ENCODE peak calls at places on chromosomes 5 and 9, in eight cellular contexts. M, V, A, P, N, K, E and F are unnamed samples.

GRCh38 chr5:109594217-109594616 is 95.5 kb upstream of the MAN2A1 start:
- DNase-seq in M (no peak), V (no peak), A (no peak), P (no peak), N (no peak), K (no peak), E (no peak), F (no peak)

GRCh38 chr5:25006734-25007133 is 362.0 kb upstream of the CDH10 start:
- DNase-seq in M (no peak), V (no peak), A (peak; percentile 64), P (peak; percentile 1), N (peak; percentile 84), K (no peak), E (peak; percentile 9), F (peak; percentile 11)

GRCh38 chr9:34380511-34381315 is 4.0 kb upstream of the MYORG start:
- DNase-seq in M (peak; percentile 96), V (peak; percentile 82), A (peak; percentile 44), P (peak; percentile 73), N (peak; percentile 52), K (peak; percentile 62), E (no peak), F (no peak)

GRCh38 chr9:126151031-126151670 is 175.5 kb upstream of the MVB12B start:
- DNase-seq in M (no peak), V (no peak), A (no peak), P (no peak), N (no peak), K (no peak), E (no peak), F (no peak)

GRCh38 chr9:12775963-12776774 is 1.3 kb downstream of the LURAP1L start:
- DNase-seq in M (peak; percentile 93), V (peak; percentile 56), A (peak; percentile 84), P (peak; percentile 93), N (peak; percentile 74), K (peak; percentile 89), E (peak; percentile 53), F (peak; percentile 81)

GRCh38 chr5:132821791-132822190 is 8.7 kb downstream of the SHROOM1 start:
- DNase-seq in M (no peak), V (no peak), A (peak; percentile 48), P (no peak), N (no peak), K (peak; percentile 87), E (no peak), F (no peak)

GRCh38 chr9:79763861-79764260 is 192.1 kb downstream of the TLE4 start:
- DNase-seq in M (no peak), V (no peak), A (no peak), P (peak; percentile 13), N (no peak), K (peak; percentile 17), E (no peak), F (no peak)

GRCh38 chr5:35198096-35198495 is 32.2 kb downstream of the PRLR start:
- DNase-seq in M (no peak), V (no peak), A (peak; percentile 51), P (peak; percentile 76), N (peak; percentile 67), K (peak; percentile 37), E (peak; percentile 22), F (no peak)

GRCh38 chr5:160011471-160011870 is 2.5 kb downstream of the TTC1 start:
- DNase-seq in M (no peak), V (no peak), A (no peak), P (no peak), N (no peak), K (no peak), E (no peak), F (no peak)

GRCh38 chr5:11719888-11720481 is 184.3 kb downstream of the CTNND2 start:
- DNase-seq in M (peak; percentile 92), V (peak; percentile 53), A (peak; percentile 32), P (no peak), N (peak; percentile 85), K (no peak), E (peak; percentile 18), F (peak; percentile 86)

GRCh38 chr5:56037531-56038010 is 42.8 kb upstream of the IL6ST start:
- DNase-seq in M (no peak), V (no peak), A (no peak), P (no peak), N (no peak), K (no peak), E (no peak), F (no peak)

GRCh38 chr5:115192098-115192497 is 22.4 kb upstream of the TRIM36 start:
- DNase-seq in M (no peak), V (no peak), A (no peak), P (no peak), N (no peak), K (no peak), E (no peak), F (no peak)

GRCh38 chr9:115691686-115692085 is 461.9 kb upstream of the PAPPA start:
- DNase-seq in M (no peak), V (no peak), A (peak; percentile 77), P (peak; percentile 77), N (peak; percentile 64), K (peak; percentile 90), E (peak; percentile 22), F (no peak)

GRCh38 chr5:14164764-14165163 is 21.6 kb downstream of the TRIO start:
- DNase-seq in M (peak; percentile 41), V (no peak), A (no peak), P (no peak), N (no peak), K (no peak), E (no peak), F (peak; percentile 55)

GRCh38 chr9:125850763-125851162 is 103.6 kb downstream of the PBX3 start:
- DNase-seq in M (no peak), V (no peak), A (no peak), P (peak; percentile 38), N (no peak), K (no peak), E (no peak), F (no peak)

GRCh38 chr5:54002183-54002770 is 308.1 kb downstream of the ARL15 start:
- DNase-seq in M (no peak), V (no peak), A (no peak), P (no peak), N (no peak), K (no peak), E (no peak), F (no peak)

GRCh38 chr5:142013734-142014495 is 1.1 kb upstream of the GNPDA1 start:
- DNase-seq in M (peak; percentile 49), V (no peak), A (peak; percentile 30), P (peak; percentile 59), N (peak; percentile 49), K (peak; percentile 57), E (no peak), F (peak; percentile 17)

GRCh38 chr9:20945269-20945668 is 86.2 kb downstream of the HACD4 start:
- DNase-seq in M (no peak), V (no peak), A (no peak), P (no peak), N (no peak), K (no peak), E (no peak), F (no peak)
- H3K4me3 ChIP-seq in M (no peak overlapping the region), V (no peak overlapping the region), A (no peak overlapping the region), P (no peak overlapping the region), N (no peak overlapping the region), K (no peak overlapping the region), E (no peak overlapping the region), F (no peak overlapping the region)

DNA sequence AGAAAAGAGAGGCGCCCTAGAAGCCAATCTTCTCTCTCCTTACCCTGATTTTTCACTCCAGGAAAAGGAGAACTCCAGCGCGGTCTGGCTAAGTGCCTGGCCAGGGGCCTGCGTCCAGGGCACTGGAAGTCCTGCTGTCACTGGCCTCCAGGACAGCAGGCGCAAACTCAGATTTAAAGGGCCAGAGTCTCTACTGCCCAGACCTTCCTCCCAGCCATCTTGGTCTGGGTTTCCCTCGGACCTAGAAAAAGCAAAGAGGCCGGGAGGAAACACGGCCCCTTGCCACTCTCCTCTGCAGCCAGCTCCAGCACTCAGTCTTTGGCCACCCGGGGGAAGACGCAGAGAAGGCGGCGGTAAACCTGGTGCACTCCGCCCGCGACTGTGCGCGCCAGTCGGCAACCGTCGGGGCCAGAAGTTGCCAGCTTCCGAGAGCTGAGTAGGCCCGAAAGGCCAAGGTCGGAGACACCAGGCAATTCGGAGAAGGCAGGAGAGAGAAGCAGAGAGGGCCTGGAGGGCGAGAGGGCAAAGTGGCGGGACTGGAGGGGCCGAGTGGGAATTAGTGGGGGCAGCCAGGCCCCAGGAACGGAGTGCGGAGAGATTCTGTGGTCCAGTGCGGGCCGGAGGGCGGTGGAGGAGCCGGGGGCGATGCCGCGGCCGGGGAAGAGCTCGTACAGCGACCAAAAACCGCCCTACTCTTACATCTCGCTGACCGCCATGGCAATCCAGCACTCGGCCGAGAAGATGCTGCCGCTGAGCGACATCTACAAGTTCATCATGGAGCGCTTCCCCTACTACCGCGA is at the start of gene FOXB2:
- DNase-seq in M (peak; percentile 72), V (no peak), A (no peak), P (no peak), N (no peak), K (no peak), E (no peak), F (no peak)
- H3K4me3 ChIP-seq in M (peak within 1 kb of the TSS; percentile 68), V (no peak within 1 kb of the TSS), A (no peak within 1 kb of the TSS), P (no peak within 1 kb of the TSS), N (no peak within 1 kb of the TSS), K (no peak within 1 kb of the TSS), E (peak within 1 kb of the TSS; percentile 9), F (peak within 1 kb of the TSS; percentile 33)

GRCh38 chr9:2730971-2731370 is 13.7 kb downstream of the KCNV2 start:
- DNase-seq in M (no peak), V (no peak), A (no peak), P (no peak), N (no peak), K (no peak), E (no peak), F (no peak)
- H3K4me3 ChIP-seq in M (no peak overlapping the region), V (no peak overlapping the region), A (no peak overlapping the region), P (no peak overlapping the region), N (no peak overlapping the region), K (no peak overlapping the region), E (no peak overlapping the region), F (no peak overlapping the region)

GRCh38 chr5:112709416-112709815 is 28.3 kb upstream of the APC start:
- DNase-seq in M (no peak), V (no peak), A (peak; percentile 35), P (no peak), N (no peak), K (no peak), E (no peak), F (no peak)
- H3K4me3 ChIP-seq in M (peak overlapping the region; percentile 97), V (no peak overlapping the region), A (no peak overlapping the region), P (peak overlapping the region; percentile 93), N (peak overlapping the region; percentile 99), K (no peak overlapping the region), E (no peak overlapping the region), F (no peak overlapping the region)

GRCh38 chr9:130939405-130939941 is 426 bp upstream of the FIBCD1 start:
- DNase-seq in M (no peak), V (no peak), A (no peak), P (no peak), N (peak; percentile 17), K (peak; percentile 11), E (no peak), F (peak; percentile 55)
- H3K4me3 ChIP-seq in M (peak overlapping the region; percentile 76), V (peak overlapping the region; percentile 55), A (peak overlapping the region; percentile 54), P (peak overlapping the region; percentile 49), N (peak overlapping the region; percentile 79), K (peak overlapping the region; percentile 86), E (peak overlapping the region; percentile 48), F (peak overlapping the region; percentile 67)